ENCODE peak calls at places on chromosomes 3 and 15, in eight cellular contexts. I is activated naive CD8-positive, alpha-beta T cell treated with anti-CD3 and anti-CD28 coated beads, Interleukin-2, amount 50 U/mL, for 24 hours; E is PC-3; F is AG10803; T is EL; J is SW 1271; P is fibroblast of mammary gland; L is myocyte. R is an unnamed sample.

GRCh38 chr15:28960979-28961378 is 75.2 kb downstream of the APBA2 start:
- DNase-seq in I (no peak), E (peak), F (no peak), T (peak), J (peak), P (peak), L (no peak), R (no peak)

GRCh38 chr3:10702961-10703740 is 112.9 kb upstream of the SLC6A11 start:
- DNase-seq in I (peak), E (peak), F (no peak), T (peak), J (no peak), P (no peak), L (no peak), R (no peak)

GRCh38 chr15:64092075-64092820 is 1.4 kb downstream of the CIAO2A start:
- DNase-seq in I (no peak), E (peak), F (no peak), T (no peak), J (peak), P (no peak), L (no peak), R (peak)

GRCh38 chr3:9779721-9780450 is 10.1 kb upstream of the CAMK1 start:
- DNase-seq in I (peak), E (no peak), F (no peak), T (no peak), J (no peak), P (no peak), L (no peak), R (no peak)

GRCh38 chr3:193016437-193016887 is 98.8 kb upstream of the MB21D2 start:
- DNase-seq in I (no peak), E (peak), F (no peak), T (peak), J (no peak), P (peak), L (no peak), R (no peak)

GRCh38 chr3:10555263-10555662 is 49.9 kb upstream of the ATP2B2 start:
- DNase-seq in I (no peak), E (no peak), F (no peak), T (no peak), J (no peak), P (no peak), L (no peak), R (no peak)

GRCh38 chr15:74127954-74128784 is 2.2 kb upstream of the ISLR2 start:
- DNase-seq in I (peak), E (no peak), F (no peak), T (peak), J (no peak), P (no peak), L (no peak), R (no peak)

GRCh38 chr3:122609798-122610559 is 32.5 kb downstream of the PARP15 start:
- DNase-seq in I (no peak), E (peak), F (peak), T (peak), J (peak), P (peak), L (peak), R (peak)

GRCh38 chr15:91040851-91041250 is 18.5 kb upstream of the VPS33B start:
- DNase-seq in I (no peak), E (no peak), F (no peak), T (no peak), J (no peak), P (no peak), L (no peak), R (no peak)